ENCODE peak calls at places on chromosomes 3 and 15, in six cellular contexts. N is kidney glomerular epithelial cell, R is NCI-H1436, J is activated B cell treated with CpG ODN at 0.5 μM for 24 hours, G is Daoy, P is ELR. W is an unnamed sample.

GRCh38 chr3:107456501-107456900 is 66.3 kb upstream of the BBX start:
- DNase-seq in N (no peak), J (no peak), G (no peak), R (no peak), P (no peak), W (no peak)

GRCh38 chr15:41585140-41586047 is 26.4 kb downstream of the TYRO3 start:
- DNase-seq in N (peak; percentile 65), J (peak; percentile 29), R (no peak), G (peak; percentile 46), P (peak; percentile 73), W (peak; percentile 17)

GRCh38 chr15:73681856-73682596 is 2.2 kb upstream of the CD276 start:
- DNase-seq in G (no peak), N (no peak), J (no peak), P (no peak), R (no peak), W (no peak)

GRCh38 chr3:89964347-89964746 is 856.9 kb downstream of the EPHA3 start:
- DNase-seq in N (no peak), P (no peak), J (no peak), R (no peak), G (no peak), W (no peak)

GRCh38 chr15:73593278-73594074 is 39.7 kb downstream of the NPTN start:
- DNase-seq in P (no peak), R (no peak), G (no peak), N (no peak), J (no peak), W (no peak)

GRCh38 chr3:131898346-131898745 is 136.5 kb downstream of the CPNE4 start:
- DNase-seq in P (no peak), R (no peak), J (no peak), N (no peak), G (no peak), W (no peak)

GRCh38 chr3:88189361-88189810 is 39.6 kb downstream of the C3orf38 start:
- DNase-seq in P (peak; percentile 3), J (no peak), G (peak; percentile 12), R (no peak), N (no peak), W (no peak)

GRCh38 chr3:42097166-42097946 is 6.2 kb downstream of the TRAK1 start:
- DNase-seq in R (no peak), J (no peak), N (peak; percentile 82), G (peak; percentile 56), P (peak; percentile 69), W (no peak)

GRCh38 chr3:169880565-169881250 is 11.0 kb upstream of the LRRC31 start:
- DNase-seq in P (no peak), J (no peak), R (no peak), G (no peak), N (no peak), W (no peak)

GRCh38 chr15:91853968-91854943 is 748 bp downstream of the SLCO3A1 start:
- DNase-seq in P (no peak), G (peak; percentile 53), N (no peak), R (no peak), J (no peak), W (no peak)